ENCODE peak calls at places on chromosomes 2 and 18, in seven cellular contexts. One of them, this sample, is unnamed.

GRCh38 chr2:95022309-95023221 is 2.9 kb upstream of the MAL start:
- DNase-seq in naive thymus-derived CD4-positive, alpha-beta T cell: peak; percentile 86
- DNase-seq in adrenal gland: peak; percentile 78
- DNase-seq in pancreas: peak; percentile 36
- DNase-seq in CD4-positive, alpha-beta memory T cell: peak; percentile 79
- DNase-seq in uterus: peak; percentile 19
- DNase-seq in fibroblast of lung: peak; percentile 66
- DNase-seq in this sample: peak; percentile 65

GRCh38 chr2:68828887-68829708 is 42.1 kb downstream of the BMP10 start:
- DNase-seq in fibroblast of lung: peak; percentile 95
- DNase-seq in CD4-positive, alpha-beta memory T cell: peak; percentile 90
- DNase-seq in uterus: peak; percentile 93
- DNase-seq in naive thymus-derived CD4-positive, alpha-beta T cell: peak; percentile 56
- DNase-seq in adrenal gland: peak; percentile 99
- DNase-seq in pancreas: peak; percentile 88
- DNase-seq in this sample: peak; percentile 98

GRCh38 chr2:54240515-54241219 is 15.4 kb downstream of the TSPYL6 start:
- DNase-seq in CD4-positive, alpha-beta memory T cell: no peak
- DNase-seq in fibroblast of lung: peak; percentile 46
- DNase-seq in uterus: no peak
- DNase-seq in naive thymus-derived CD4-positive, alpha-beta T cell: no peak
- DNase-seq in adrenal gland: no peak
- DNase-seq in pancreas: no peak
- DNase-seq in this sample: no peak

GRCh38 chr18:35174093-35174731 is 66.6 kb upstream of the ZNF397 start:
- DNase-seq in adrenal gland: no peak
- DNase-seq in uterus: no peak
- DNase-seq in pancreas: no peak
- DNase-seq in fibroblast of lung: no peak
- DNase-seq in CD4-positive, alpha-beta memory T cell: no peak
- DNase-seq in naive thymus-derived CD4-positive, alpha-beta T cell: no peak
- DNase-seq in this sample: no peak

GRCh38 chr2:28639836-28640235 is 111.8 kb upstream of the PPP1CB start:
- DNase-seq in CD4-positive, alpha-beta memory T cell: no peak
- DNase-seq in uterus: no peak
- DNase-seq in naive thymus-derived CD4-positive, alpha-beta T cell: no peak
- DNase-seq in pancreas: peak; percentile 58
- DNase-seq in adrenal gland: peak; percentile 62
- DNase-seq in fibroblast of lung: no peak
- DNase-seq in this sample: no peak

GRCh38 chr2:45216118-45216517 is 206.9 kb upstream of the SIX2 start:
- DNase-seq in naive thymus-derived CD4-positive, alpha-beta T cell: no peak
- DNase-seq in fibroblast of lung: no peak
- DNase-seq in adrenal gland: no peak
- DNase-seq in pancreas: no peak
- DNase-seq in uterus: no peak
- DNase-seq in CD4-positive, alpha-beta memory T cell: no peak
- DNase-seq in this sample: no peak

GRCh38 chr18:63708650-63709049 is 5.9 kb downstream of the SERPINB11 start:
- DNase-seq in fibroblast of lung: peak; percentile 32
- DNase-seq in pancreas: no peak
- DNase-seq in adrenal gland: no peak
- DNase-seq in CD4-positive, alpha-beta memory T cell: no peak
- DNase-seq in naive thymus-derived CD4-positive, alpha-beta T cell: no peak
- DNase-seq in uterus: no peak
- DNase-seq in this sample: no peak

GRCh38 chr2:138244400-138245001 is 257.1 kb upstream of the SPOPL start:
- DNase-seq in pancreas: no peak
- DNase-seq in adrenal gland: no peak
- DNase-seq in CD4-positive, alpha-beta memory T cell: no peak
- DNase-seq in fibroblast of lung: no peak
- DNase-seq in uterus: no peak
- DNase-seq in naive thymus-derived CD4-positive, alpha-beta T cell: no peak
- DNase-seq in this sample: peak; percentile 50

GRCh38 chr18:35730738-35731370 is 149.3 kb downstream of the GALNT1 start:
- DNase-seq in fibroblast of lung: peak; percentile 9
- DNase-seq in uterus: peak; percentile 68
- DNase-seq in naive thymus-derived CD4-positive, alpha-beta T cell: no peak
- DNase-seq in CD4-positive, alpha-beta memory T cell: no peak
- DNase-seq in adrenal gland: no peak
- DNase-seq in pancreas: no peak
- DNase-seq in this sample: no peak

GRCh38 chr2:198374375-198375072 is 570.1 kb downstream of the PLCL1 start:
- DNase-seq in fibroblast of lung: peak; percentile 87
- DNase-seq in uterus: no peak
- DNase-seq in adrenal gland: no peak
- DNase-seq in pancreas: no peak
- DNase-seq in naive thymus-derived CD4-positive, alpha-beta T cell: no peak
- DNase-seq in CD4-positive, alpha-beta memory T cell: no peak
- DNase-seq in this sample: no peak

GRCh38 chr2:55856936-55857335 is 66.6 kb downstream of the EFEMP1 start:
- DNase-seq in uterus: no peak
- DNase-seq in CD4-positive, alpha-beta memory T cell: no peak
- DNase-seq in naive thymus-derived CD4-positive, alpha-beta T cell: no peak
- DNase-seq in adrenal gland: no peak
- DNase-seq in pancreas: no peak
- DNase-seq in fibroblast of lung: no peak
- DNase-seq in this sample: no peak

GRCh38 chr2:138814123-138814883 is 34.1 kb upstream of the NXPH2 start:
- DNase-seq in naive thymus-derived CD4-positive, alpha-beta T cell: no peak
- DNase-seq in CD4-positive, alpha-beta memory T cell: no peak
- DNase-seq in uterus: no peak
- DNase-seq in adrenal gland: no peak
- DNase-seq in pancreas: no peak
- DNase-seq in fibroblast of lung: no peak
- DNase-seq in this sample: no peak

GRCh38 chr2:238655131-238655860 is 192.6 kb upstream of the TWIST2 start:
- DNase-seq in CD4-positive, alpha-beta memory T cell: no peak
- DNase-seq in adrenal gland: no peak
- DNase-seq in fibroblast of lung: no peak
- DNase-seq in naive thymus-derived CD4-positive, alpha-beta T cell: no peak
- DNase-seq in pancreas: no peak
- DNase-seq in uterus: no peak
- DNase-seq in this sample: no peak

GRCh38 chr18:59514193-59514592 is 155.1 kb upstream of the LMAN1 start:
- DNase-seq in CD4-positive, alpha-beta memory T cell: no peak
- DNase-seq in pancreas: no peak
- DNase-seq in uterus: peak; percentile 52
- DNase-seq in adrenal gland: peak; percentile 85
- DNase-seq in naive thymus-derived CD4-positive, alpha-beta T cell: no peak
- DNase-seq in fibroblast of lung: peak; percentile 82
- DNase-seq in this sample: peak; percentile 77

GRCh38 chr2:88754585-88755305 is 63.3 kb downstream of the RPIA start:
- DNase-seq in CD4-positive, alpha-beta memory T cell: no peak
- DNase-seq in pancreas: no peak
- DNase-seq in adrenal gland: no peak
- DNase-seq in uterus: no peak
- DNase-seq in naive thymus-derived CD4-positive, alpha-beta T cell: no peak
- DNase-seq in fibroblast of lung: no peak
- DNase-seq in this sample: no peak

GRCh38 chr2:231707625-231708049 is 688 bp upstream of the PTMA start:
- DNase-seq in pancreas: no peak
- DNase-seq in adrenal gland: peak; percentile 90
- DNase-seq in CD4-positive, alpha-beta memory T cell: peak; percentile 67
- DNase-seq in fibroblast of lung: peak; percentile 54
- DNase-seq in naive thymus-derived CD4-positive, alpha-beta T cell: no peak
- DNase-seq in uterus: no peak
- DNase-seq in this sample: no peak

GRCh38 chr2:73260338-73260984 is 23.8 kb downstream of the FBXO41 start:
- DNase-seq in pancreas: no peak
- DNase-seq in fibroblast of lung: peak; percentile 34
- DNase-seq in CD4-positive, alpha-beta memory T cell: no peak
- DNase-seq in naive thymus-derived CD4-positive, alpha-beta T cell: no peak
- DNase-seq in uterus: no peak
- DNase-seq in adrenal gland: peak; percentile 87
- DNase-seq in this sample: no peak

GRCh38 chr2:183243760-183244159 is 119.5 kb downstream of the NUP35 start:
- DNase-seq in uterus: no peak
- DNase-seq in fibroblast of lung: no peak
- DNase-seq in naive thymus-derived CD4-positive, alpha-beta T cell: no peak
- DNase-seq in adrenal gland: no peak
- DNase-seq in CD4-positive, alpha-beta memory T cell: no peak
- DNase-seq in pancreas: no peak
- DNase-seq in this sample: no peak

GRCh38 chr2:106667478-106668077 is 180.4 kb downstream of the CD8B2 start:
- DNase-seq in uterus: no peak
- DNase-seq in adrenal gland: no peak
- DNase-seq in pancreas: no peak
- DNase-seq in CD4-positive, alpha-beta memory T cell: no peak
- DNase-seq in naive thymus-derived CD4-positive, alpha-beta T cell: no peak
- DNase-seq in fibroblast of lung: no peak
- DNase-seq in this sample: no peak

GRCh38 chr2:176577054-176577453 is 307.8 kb downstream of the MTX2 start:
- DNase-seq in CD4-positive, alpha-beta memory T cell: no peak
- DNase-seq in fibroblast of lung: no peak
- DNase-seq in pancreas: no peak
- DNase-seq in uterus: no peak
- DNase-seq in naive thymus-derived CD4-positive, alpha-beta T cell: no peak
- DNase-seq in adrenal gland: no peak
- DNase-seq in this sample: no peak

GRCh38 chr2:127124426-127124825 is 17.5 kb upstream of the BIN1 start:
- DNase-seq in uterus: no peak
- DNase-seq in fibroblast of lung: no peak
- DNase-seq in adrenal gland: no peak
- DNase-seq in CD4-positive, alpha-beta memory T cell: no peak
- DNase-seq in naive thymus-derived CD4-positive, alpha-beta T cell: no peak
- DNase-seq in pancreas: no peak
- DNase-seq in this sample: no peak

GRCh38 chr18:8706981-8707940 is 1.9 kb downstream of the MTCL1 start:
- DNase-seq in fibroblast of lung: peak; percentile 71
- DNase-seq in adrenal gland: peak; percentile 77
- DNase-seq in naive thymus-derived CD4-positive, alpha-beta T cell: no peak
- DNase-seq in CD4-positive, alpha-beta memory T cell: peak; percentile 47
- DNase-seq in uterus: peak; percentile 33
- DNase-seq in pancreas: peak; percentile 60
- DNase-seq in this sample: no peak

GRCh38 chr2:170291474-170291873 is 113.5 kb downstream of the MYO3B start:
- DNase-seq in uterus: no peak
- DNase-seq in CD4-positive, alpha-beta memory T cell: no peak
- DNase-seq in fibroblast of lung: no peak
- DNase-seq in adrenal gland: no peak
- DNase-seq in pancreas: no peak
- DNase-seq in naive thymus-derived CD4-positive, alpha-beta T cell: no peak
- DNase-seq in this sample: no peak
- H3K27me3 ChIP-seq in uterus: no peaks in the 10 kb centered on the region
- H3K27me3 ChIP-seq in CD4-positive, alpha-beta memory T cell: no peaks in the 10 kb centered on the region
- H3K27me3 ChIP-seq in fibroblast of lung: no peaks in the 10 kb centered on the region
- H3K27me3 ChIP-seq in adrenal gland: no peaks in the 10 kb centered on the region
- H3K27me3 ChIP-seq in pancreas: no peaks in the 10 kb centered on the region
- H3K27me3 ChIP-seq in naive thymus-derived CD4-positive, alpha-beta T cell: no peaks in the 10 kb centered on the region
- H3K27me3 ChIP-seq in this sample: no peaks in the 10 kb centered on the region

GRCh38 chr2:219251656-219252055 is 1.4 kb upstream of the TUBA4B start:
- DNase-seq in fibroblast of lung: no peak
- DNase-seq in pancreas: no peak
- DNase-seq in adrenal gland: no peak
- DNase-seq in uterus: no peak
- DNase-seq in naive thymus-derived CD4-positive, alpha-beta T cell: no peak
- DNase-seq in CD4-positive, alpha-beta memory T cell: no peak
- DNase-seq in this sample: no peak
- H3K9me3 ChIP-seq in fibroblast of lung: no peaks in the 10 kb centered on the region
- H3K9me3 ChIP-seq in pancreas: no peaks in the 10 kb centered on the region
- H3K9me3 ChIP-seq in adrenal gland: no peaks in the 10 kb centered on the region
- H3K9me3 ChIP-seq in uterus: no peaks in the 10 kb centered on the region
- H3K9me3 ChIP-seq in naive thymus-derived CD4-positive, alpha-beta T cell: no peaks in the 10 kb centered on the region
- H3K9me3 ChIP-seq in CD4-positive, alpha-beta memory T cell: no peaks in the 10 kb centered on the region
- H3K9me3 ChIP-seq in this sample: no peaks in the 10 kb centered on the region

GRCh38 chr2:74578476-74578875 is 24.0 kb downstream of the DOK1 start:
- DNase-seq in fibroblast of lung: no peak
- DNase-seq in naive thymus-derived CD4-positive, alpha-beta T cell: no peak
- DNase-seq in adrenal gland: no peak
- DNase-seq in uterus: no peak
- DNase-seq in CD4-positive, alpha-beta memory T cell: no peak
- DNase-seq in pancreas: no peak
- DNase-seq in this sample: no peak
- H3K27me3 ChIP-seq in fibroblast of lung: no peaks in the 10 kb centered on the region
- H3K27me3 ChIP-seq in naive thymus-derived CD4-positive, alpha-beta T cell: no peaks in the 10 kb centered on the region
- H3K27me3 ChIP-seq in adrenal gland: no peaks in the 10 kb centered on the region
- H3K27me3 ChIP-seq in uterus: no peaks in the 10 kb centered on the region
- H3K27me3 ChIP-seq in CD4-positive, alpha-beta memory T cell: no peaks in the 10 kb centered on the region
- H3K27me3 ChIP-seq in pancreas: no peaks in the 10 kb centered on the region
- H3K27me3 ChIP-seq in this sample: no peaks in the 10 kb centered on the region

GRCh38 chr2:150276737-150277136 is 210.7 kb downstream of the RND3 start:
- DNase-seq in CD4-positive, alpha-beta memory T cell: no peak
- DNase-seq in pancreas: no peak
- DNase-seq in adrenal gland: no peak
- DNase-seq in uterus: no peak
- DNase-seq in naive thymus-derived CD4-positive, alpha-beta T cell: no peak
- DNase-seq in fibroblast of lung: no peak
- DNase-seq in this sample: no peak

GRCh38 chr2:150267651-150268415 is 219.6 kb downstream of the RND3 start:
- DNase-seq in uterus: no peak
- DNase-seq in pancreas: no peak
- DNase-seq in adrenal gland: no peak
- DNase-seq in fibroblast of lung: no peak
- DNase-seq in CD4-positive, alpha-beta memory T cell: no peak
- DNase-seq in naive thymus-derived CD4-positive, alpha-beta T cell: no peak
- DNase-seq in this sample: no peak

GRCh38 chr2:150274108-150274507 is 213.4 kb downstream of the RND3 start:
- DNase-seq in fibroblast of lung: no peak
- DNase-seq in uterus: no peak
- DNase-seq in adrenal gland: no peak
- DNase-seq in CD4-positive, alpha-beta memory T cell: no peak
- DNase-seq in pancreas: no peak
- DNase-seq in naive thymus-derived CD4-positive, alpha-beta T cell: no peak
- DNase-seq in this sample: no peak

GRCh38 chr2:150271952-150272351 is 215.5 kb downstream of the RND3 start:
- DNase-seq in CD4-positive, alpha-beta memory T cell: no peak
- DNase-seq in uterus: no peak
- DNase-seq in pancreas: no peak
- DNase-seq in naive thymus-derived CD4-positive, alpha-beta T cell: no peak
- DNase-seq in fibroblast of lung: peak; percentile 45
- DNase-seq in adrenal gland: no peak
- DNase-seq in this sample: no peak

GRCh38 chr2:150272404-150272803 is 215.1 kb downstream of the RND3 start:
- DNase-seq in pancreas: no peak
- DNase-seq in uterus: no peak
- DNase-seq in naive thymus-derived CD4-positive, alpha-beta T cell: no peak
- DNase-seq in CD4-positive, alpha-beta memory T cell: no peak
- DNase-seq in fibroblast of lung: no peak
- DNase-seq in adrenal gland: no peak
- DNase-seq in this sample: no peak
- H3K9me3 ChIP-seq in pancreas: no peaks in the 10 kb centered on the region
- H3K9me3 ChIP-seq in uterus: no peaks in the 10 kb centered on the region
- H3K9me3 ChIP-seq in naive thymus-derived CD4-positive, alpha-beta T cell: peaks cover 11% of the 10 kb centered on the region
- H3K9me3 ChIP-seq in CD4-positive, alpha-beta memory T cell: no peaks in the 10 kb centered on the region
- H3K9me3 ChIP-seq in fibroblast of lung: no peaks in the 10 kb centered on the region
- H3K9me3 ChIP-seq in adrenal gland: no peaks in the 10 kb centered on the region
- H3K9me3 ChIP-seq in this sample: peaks cover 5% of the 10 kb centered on the region

DNA sequence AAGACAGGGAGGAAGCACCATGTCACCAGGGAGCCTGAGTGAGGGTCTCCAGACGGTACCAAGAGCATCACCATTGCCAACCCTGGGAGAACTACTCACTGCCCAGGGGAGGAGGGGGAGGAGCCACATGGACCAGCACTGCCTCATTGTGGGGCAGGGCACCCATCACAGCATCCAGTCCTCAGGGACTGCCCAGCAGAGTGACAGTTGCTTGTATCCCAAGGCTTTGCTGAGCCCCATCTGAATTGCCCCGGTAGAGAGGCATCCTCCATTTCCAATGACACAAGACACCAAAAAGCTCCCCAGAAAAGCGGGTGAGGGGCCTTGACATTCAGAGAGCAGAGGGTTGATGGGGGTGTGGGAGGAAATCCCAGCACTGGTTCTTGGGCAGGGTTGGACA is 6.8 kb upstream of the CIB4 start:
- DNase-seq in adrenal gland: peak; percentile 42
- DNase-seq in fibroblast of lung: no peak
- DNase-seq in pancreas: no peak
- DNase-seq in uterus: no peak
- DNase-seq in naive thymus-derived CD4-positive, alpha-beta T cell: no peak
- DNase-seq in CD4-positive, alpha-beta memory T cell: no peak
- DNase-seq in this sample: no peak
- H3K27me3 ChIP-seq in adrenal gland: no peaks in the 10 kb centered on the region
- H3K27me3 ChIP-seq in fibroblast of lung: peaks cover 28% of the 10 kb centered on the region
- H3K27me3 ChIP-seq in pancreas: no peaks in the 10 kb centered on the region
- H3K27me3 ChIP-seq in uterus: no peaks in the 10 kb centered on the region
- H3K27me3 ChIP-seq in naive thymus-derived CD4-positive, alpha-beta T cell: no peaks in the 10 kb centered on the region
- H3K27me3 ChIP-seq in CD4-positive, alpha-beta memory T cell: no peaks in the 10 kb centered on the region
- H3K27me3 ChIP-seq in this sample: no peaks in the 10 kb centered on the region

This sample was measured in aorta.